ENCODE peak calls at places on chromosomes 7 and 10, in six cellular contexts. P is K562, A is A549, Y is IMR-90, W is HepG2, G is GM12878. K is an unnamed sample.

GRCh38 chr10:3866347-3866746 is 81.3 kb upstream of the KLF6 start:
- DNase-seq in P (no peak), W (no peak), G (no peak), A (no peak), Y (no peak), K (no peak)

GRCh38 chr10:129761981-129762956 is 201.8 kb downstream of the EBF3 start:
- DNase-seq in W (no peak), G (no peak), A (no peak), Y (no peak), P (no peak), K (no peak)

GRCh38 chr7:117997862-117998825 is 124.9 kb upstream of the CTTNBP2 start:
- DNase-seq in A (no peak), W (no peak), G (no peak), P (no peak), Y (no peak), K (no peak)

GRCh38 chr10:92914478-92915066 is 66.3 kb downstream of the EXOC6 start:
- DNase-seq in A (peak), P (peak), G (no peak), W (peak), Y (peak), K (peak)

GRCh38 chr10:25978771-25979170 is 44.7 kb downstream of the MYO3A start:
- DNase-seq in W (no peak), Y (no peak), G (no peak), A (no peak), P (no peak), K (no peak)

GRCh38 chr7:86222806-86223205 is 420.9 kb upstream of the GRM3 start:
- DNase-seq in G (no peak), A (no peak), W (no peak), P (no peak), Y (no peak), K (no peak)

GRCh38 chr10:49197171-49197570 is 9.0 kb upstream of the TMEM273 start:
- DNase-seq in G (no peak), P (no peak), Y (no peak), A (no peak), W (no peak), K (no peak)

GRCh38 chr10:134205-134742 is 981 bp upstream of the ZMYND11 start:
- DNase-seq in A (no peak), Y (peak), P (no peak), G (no peak), W (no peak), K (peak)

GRCh38 chr10:103719036-103719435 is 136.3 kb downstream of the SH3PXD2A start:
- DNase-seq in P (no peak), G (no peak), A (no peak), W (no peak), Y (no peak), K (no peak)

GRCh38 chr7:30159698-30160143 is 24.9 kb downstream of the MTURN start:
- DNase-seq in W (peak), A (no peak), P (peak), Y (peak), G (no peak), K (peak)

GRCh38 chr10:113686028-113686427 is 6.3 kb downstream of the CASP7 start:
- DNase-seq in P (no peak), Y (no peak), W (no peak), G (no peak), A (no peak), K (no peak)

GRCh38 chr10:113683300-113683699 is 3.6 kb downstream of the CASP7 start:
- DNase-seq in Y (no peak), P (no peak), W (no peak), A (no peak), G (no peak), K (no peak)

GRCh38 chr10:113679463-113680171 is at the start of gene CASP7:
- DNase-seq in P (peak), Y (peak), G (no peak), W (peak), A (peak), K (peak)

GRCh38 chr10:113680172-113681111 is 730 bp downstream of the CASP7 start:
- DNase-seq in A (peak), W (peak), G (peak), P (peak), Y (peak), K (peak)

GRCh38 chr10:113681533-113682470 is 2.1 kb downstream of the CASP7 start:
- DNase-seq in W (no peak), Y (no peak), A (no peak), G (peak), P (no peak), K (no peak)
- TF ChIP-seq BHLHE40 in W (no peak), Y (no peak), A (no peak), G (peak), P (no peak), K (no peak)

GRCh38 chr7:80078159-80078731 is 56.4 kb upstream of the GNAI1 start:
- DNase-seq in A (peak), P (no peak), Y (peak), G (no peak), W (no peak), K (no peak)

GRCh38 chr7:80082214-80082613 is 52.4 kb upstream of the GNAI1 start:
- DNase-seq in P (no peak), G (no peak), A (no peak), W (no peak), Y (peak), K (no peak)

DNA sequence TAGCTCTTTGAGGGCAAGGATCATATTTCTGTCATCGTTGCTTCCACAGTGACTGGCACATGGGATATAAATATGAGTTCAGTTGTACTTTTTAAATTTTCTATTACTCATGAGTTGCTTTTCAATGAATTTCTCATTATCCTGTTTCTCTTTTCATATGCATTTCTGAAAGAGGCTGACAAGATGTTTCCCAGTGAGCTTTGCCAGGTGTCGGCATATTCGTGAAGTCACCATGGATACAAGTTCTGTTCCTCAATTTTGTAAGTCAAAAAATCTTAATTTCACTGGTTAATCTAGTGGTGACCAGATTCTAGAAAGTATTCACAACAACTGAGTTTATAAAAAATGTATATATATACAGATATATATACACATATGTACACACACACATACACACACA is 55.7 kb upstream of the GNAI1 start:
- DNase-seq in Y (no peak), P (no peak), G (no peak), A (no peak), W (no peak), K (no peak)
- TF ChIP-seq BHLHE40 in Y (no peak), P (no peak), G (no peak), A (no peak), W (no peak), K (no peak)

GRCh38 chr10:102065561-102066420 is 642 bp downstream of the HPS6 start:
- DNase-seq in W (no peak), G (no peak), A (peak), Y (peak), P (no peak), K (peak)
- TF ChIP-seq BHLHE40 in W (no peak), G (no peak), A (no peak), Y (no peak), P (no peak), K (no peak)

GRCh38 chr7:4266270-4267040 is 415.6 kb upstream of the FOXK1 start:
- DNase-seq in A (no peak), W (no peak), G (no peak), Y (no peak), P (no peak), K (no peak)

GRCh38 chr7:4269086-4269485 is 413.0 kb upstream of the FOXK1 start:
- DNase-seq in Y (no peak), A (no peak), P (no peak), W (no peak), G (no peak), K (no peak)

GRCh38 chr7:4267326-4268039 is 414.6 kb upstream of the FOXK1 start:
- DNase-seq in G (no peak), A (no peak), P (no peak), W (no peak), Y (no peak), K (no peak)

GRCh38 chr7:4269746-4270145 is 412.3 kb upstream of the FOXK1 start:
- DNase-seq in G (no peak), P (no peak), A (no peak), W (no peak), Y (no peak), K (no peak)

GRCh38 chr7:4268040-4268965 is 413.8 kb upstream of the FOXK1 start:
- DNase-seq in G (no peak), A (no peak), P (no peak), W (no peak), Y (no peak), K (no peak)
- TF ChIP-seq BHLHE40 in G (no peak), A (no peak), P (no peak), W (no peak), Y (no peak), K (no peak)